ENCODE peak calls at places on chromosome 22, in five cellular contexts. J is C1 segment of cervical spinal cord; Z is activated CD4-positive, alpha-beta T cell treated with anti-CD3 and anti-CD28 coated beads, Interleukin-2, amount 10 ng/mL, durations not matched to agents 7 days and 5 days; Y is AG10803; C is GM04504. Q is an unnamed sample.

GRCh38 chr22:24761888-24762675 is 12.4 kb downstream of the PIWIL3 start:
- DNase-seq in Z (no peak), Y (no peak), C (no peak), J (no peak), Q (no peak)

GRCh38 chr22:46526484-46526839 is 11.0 kb downstream of the CELSR1 start:
- DNase-seq in C (no peak), Y (no peak), J (no peak), Z (no peak), Q (no peak)

GRCh38 chr22:19132153-19132552 is 1.0 kb downstream of the TSSK2 start:
- DNase-seq in Z (no peak), Y (no peak), J (no peak), C (no peak), Q (no peak)

GRCh38 chr22:41302016-41302767 is 867 bp downstream of the ZC3H7B start:
- DNase-seq in C (no peak), Z (no peak), Y (no peak), J (no peak), Q (no peak)

GRCh38 chr22:24683671-24684070 is 80.7 kb downstream of the GGT1 start:
- DNase-seq in Z (no peak), C (no peak), Y (peak; percentile 28), J (no peak), Q (no peak)

GRCh38 chr22:36385491-36386350 is 2.0 kb downstream of the MYH9 start:
- DNase-seq in J (no peak), Y (peak; percentile 63), C (peak; percentile 26), Z (peak; percentile 40), Q (peak; percentile 51)

GRCh38 chr22:29541845-29542244 is 11.7 kb downstream of the THOC5 start:
- DNase-seq in C (no peak), Z (no peak), J (no peak), Y (no peak), Q (no peak)

GRCh38 chr22:20677684-20678242 is 96.2 kb upstream of the SERPIND1 start:
- DNase-seq in C (no peak), J (no peak), Y (no peak), Z (no peak), Q (no peak)

GRCh38 chr22:42742940-42743339 is 22.3 kb upstream of the A4GALT start:
- DNase-seq in Z (no peak), C (no peak), Y (peak; percentile 61), J (no peak), Q (peak; percentile 64)

GRCh38 chr22:25113316-25113721 is 86.3 kb upstream of the CRYBB3 start:
- DNase-seq in C (no peak), Z (no peak), Y (no peak), J (no peak), Q (no peak)

GRCh38 chr22:39839917-39840510 is 53.5 kb downstream of the ENTHD1 start:
- DNase-seq in C (no peak), J (no peak), Z (peak; percentile 40), Y (no peak), Q (no peak)

GRCh38 chr22:32987081-32987631 is 71.0 kb downstream of the SYN3 start:
- DNase-seq in Z (no peak), C (no peak), J (no peak), Y (peak; percentile 77), Q (no peak)

GRCh38 chr22:46275455-46276129 is 7.8 kb downstream of the TTC38 start:
- DNase-seq in Z (no peak), Y (no peak), J (no peak), C (no peak), Q (no peak)

GRCh38 chr22:18976197-18976751 is 40.2 kb upstream of the PRODH start:
- DNase-seq in J (no peak), Y (no peak), C (no peak), Z (no peak), Q (no peak)

GRCh38 chr22:48171294-48171693 is 1408.8 kb downstream of the TBC1D22A start:
- DNase-seq in J (no peak), Y (no peak), C (no peak), Z (no peak), Q (no peak)

GRCh38 chr22:40423882-40424640 is 53.7 kb downstream of the SGSM3 start:
- DNase-seq in Y (no peak), C (no peak), Z (no peak), J (no peak), Q (peak; percentile 16)

GRCh38 chr22:17781319-17782031 is 7.2 kb upstream of the BID start:
- DNase-seq in Z (no peak), C (peak; percentile 62), J (no peak), Y (peak; percentile 82), Q (no peak)

GRCh38 chr22:46224771-46225290 is 25.3 kb downstream of the CDPF1 start:
- DNase-seq in C (no peak), Y (no peak), Z (no peak), J (no peak), Q (no peak)

GRCh38 chr22:33747029-33747428 is 173.2 kb downstream of the LARGE1 start:
- DNase-seq in Z (no peak), Y (no peak), J (no peak), C (no peak), Q (no peak)